ENCODE peak calls at places on chromosomes 6 and 20, in ten cellular contexts. One of them, this sample, is unnamed.

GRCh38 chr20:9573598-9573997 is 59.2 kb downstream of the LAMP5 start:
- DNase-seq in hepatocyte: no peak
- DNase-seq in progenitor cell of endocrine pancreas: no peak
- DNase-seq in GM20000: no peak
- DNase-seq in dorsolateral prefrontal cortex: no peak
- DNase-seq in activated CD8-positive, alpha-beta T cell treated with anti-CD3 and anti-CD28 coated beads for 36 hours: no peak
- DNase-seq in activated B cell treated with CpG ODN at 0.5 μM for 24 hours: no peak
- DNase-seq in uterus: no peak
- DNase-seq in osteocyte: no peak
- DNase-seq in WTC11: no peak
- DNase-seq in this sample: no peak

GRCh38 chr6:6026513-6027205 is 19.9 kb upstream of the NRN1 start:
- DNase-seq in hepatocyte: no peak
- DNase-seq in progenitor cell of endocrine pancreas: no peak
- DNase-seq in GM20000: no peak
- DNase-seq in dorsolateral prefrontal cortex: no peak
- DNase-seq in activated CD8-positive, alpha-beta T cell treated with anti-CD3 and anti-CD28 coated beads for 36 hours: no peak
- DNase-seq in activated B cell treated with CpG ODN at 0.5 μM for 24 hours: no peak
- DNase-seq in uterus: no peak
- DNase-seq in osteocyte: no peak
- DNase-seq in WTC11: no peak
- DNase-seq in this sample: no peak

GRCh38 chr6:163529605-163530004 is 115.1 kb downstream of the QKI start:
- DNase-seq in hepatocyte: peak
- DNase-seq in progenitor cell of endocrine pancreas: no peak
- DNase-seq in GM20000: no peak
- DNase-seq in dorsolateral prefrontal cortex: no peak
- DNase-seq in activated CD8-positive, alpha-beta T cell treated with anti-CD3 and anti-CD28 coated beads for 36 hours: no peak
- DNase-seq in activated B cell treated with CpG ODN at 0.5 μM for 24 hours: no peak
- DNase-seq in uterus: no peak
- DNase-seq in osteocyte: no peak
- DNase-seq in WTC11: no peak
- DNase-seq in this sample: no peak

GRCh38 chr6:16769131-16769985 is 8.1 kb upstream of the ATXN1 start:
- DNase-seq in hepatocyte: peak
- DNase-seq in progenitor cell of endocrine pancreas: no peak
- DNase-seq in GM20000: peak
- DNase-seq in dorsolateral prefrontal cortex: no peak
- DNase-seq in activated CD8-positive, alpha-beta T cell treated with anti-CD3 and anti-CD28 coated beads for 36 hours: peak
- DNase-seq in activated B cell treated with CpG ODN at 0.5 μM for 24 hours: no peak
- DNase-seq in uterus: peak
- DNase-seq in osteocyte: no peak
- DNase-seq in WTC11: no peak
- DNase-seq in this sample: no peak

GRCh38 chr6:75204222-75204958 is 1.5 kb downstream of the COL12A1 start:
- DNase-seq in hepatocyte: peak
- DNase-seq in progenitor cell of endocrine pancreas: peak
- DNase-seq in GM20000: peak
- DNase-seq in dorsolateral prefrontal cortex: peak
- DNase-seq in activated CD8-positive, alpha-beta T cell treated with anti-CD3 and anti-CD28 coated beads for 36 hours: peak
- DNase-seq in activated B cell treated with CpG ODN at 0.5 μM for 24 hours: no peak
- DNase-seq in uterus: peak
- DNase-seq in osteocyte: peak
- DNase-seq in WTC11: peak
- DNase-seq in this sample: peak

GRCh38 chr6:144347447-144347758 is 62.3 kb downstream of the UTRN start:
- DNase-seq in hepatocyte: no peak
- DNase-seq in progenitor cell of endocrine pancreas: no peak
- DNase-seq in GM20000: no peak
- DNase-seq in dorsolateral prefrontal cortex: no peak
- DNase-seq in activated CD8-positive, alpha-beta T cell treated with anti-CD3 and anti-CD28 coated beads for 36 hours: no peak
- DNase-seq in activated B cell treated with CpG ODN at 0.5 μM for 24 hours: no peak
- DNase-seq in uterus: no peak
- DNase-seq in osteocyte: no peak
- DNase-seq in WTC11: no peak
- DNase-seq in this sample: no peak

GRCh38 chr20:36317675-36318074 is 11.5 kb downstream of the DLGAP4 start:
- DNase-seq in hepatocyte: no peak
- DNase-seq in progenitor cell of endocrine pancreas: no peak
- DNase-seq in GM20000: no peak
- DNase-seq in dorsolateral prefrontal cortex: no peak
- DNase-seq in activated CD8-positive, alpha-beta T cell treated with anti-CD3 and anti-CD28 coated beads for 36 hours: no peak
- DNase-seq in activated B cell treated with CpG ODN at 0.5 μM for 24 hours: no peak
- DNase-seq in uterus: no peak
- DNase-seq in osteocyte: no peak
- DNase-seq in WTC11: peak
- DNase-seq in this sample: no peak

GRCh38 chr6:9520417-9521151 is 894.3 kb downstream of the TFAP2A start:
- DNase-seq in hepatocyte: no peak
- DNase-seq in progenitor cell of endocrine pancreas: no peak
- DNase-seq in GM20000: no peak
- DNase-seq in dorsolateral prefrontal cortex: no peak
- DNase-seq in activated CD8-positive, alpha-beta T cell treated with anti-CD3 and anti-CD28 coated beads for 36 hours: peak
- DNase-seq in activated B cell treated with CpG ODN at 0.5 μM for 24 hours: no peak
- DNase-seq in uterus: no peak
- DNase-seq in osteocyte: no peak
- DNase-seq in WTC11: no peak
- DNase-seq in this sample: no peak

GRCh38 chr20:35340436-35340835 is 48.2 kb upstream of the FAM83C start:
- DNase-seq in hepatocyte: no peak
- DNase-seq in progenitor cell of endocrine pancreas: no peak
- DNase-seq in GM20000: no peak
- DNase-seq in dorsolateral prefrontal cortex: no peak
- DNase-seq in activated CD8-positive, alpha-beta T cell treated with anti-CD3 and anti-CD28 coated beads for 36 hours: no peak
- DNase-seq in activated B cell treated with CpG ODN at 0.5 μM for 24 hours: no peak
- DNase-seq in uterus: no peak
- DNase-seq in osteocyte: no peak
- DNase-seq in WTC11: no peak
- DNase-seq in this sample: no peak

GRCh38 chr6:42819803-42820508 is 38.1 kb downstream of the BICRAL start:
- DNase-seq in hepatocyte: no peak
- DNase-seq in progenitor cell of endocrine pancreas: no peak
- DNase-seq in GM20000: no peak
- DNase-seq in dorsolateral prefrontal cortex: no peak
- DNase-seq in activated CD8-positive, alpha-beta T cell treated with anti-CD3 and anti-CD28 coated beads for 36 hours: peak
- DNase-seq in activated B cell treated with CpG ODN at 0.5 μM for 24 hours: no peak
- DNase-seq in uterus: no peak
- DNase-seq in osteocyte: no peak
- DNase-seq in WTC11: no peak
- DNase-seq in this sample: no peak

GRCh38 chr6:128504003-128504654 is 16.3 kb downstream of the PTPRK start:
- DNase-seq in hepatocyte: no peak
- DNase-seq in progenitor cell of endocrine pancreas: no peak
- DNase-seq in GM20000: no peak
- DNase-seq in dorsolateral prefrontal cortex: no peak
- DNase-seq in activated CD8-positive, alpha-beta T cell treated with anti-CD3 and anti-CD28 coated beads for 36 hours: no peak
- DNase-seq in activated B cell treated with CpG ODN at 0.5 μM for 24 hours: no peak
- DNase-seq in uterus: no peak
- DNase-seq in osteocyte: no peak
- DNase-seq in WTC11: no peak
- DNase-seq in this sample: no peak

GRCh38 chr6:110590821-110591351 is 114.5 kb upstream of the SLC22A16 start:
- DNase-seq in hepatocyte: no peak
- DNase-seq in progenitor cell of endocrine pancreas: no peak
- DNase-seq in GM20000: peak
- DNase-seq in dorsolateral prefrontal cortex: no peak
- DNase-seq in activated CD8-positive, alpha-beta T cell treated with anti-CD3 and anti-CD28 coated beads for 36 hours: peak
- DNase-seq in activated B cell treated with CpG ODN at 0.5 μM for 24 hours: no peak
- DNase-seq in uterus: no peak
- DNase-seq in osteocyte: no peak
- DNase-seq in WTC11: no peak
- DNase-seq in this sample: no peak

GRCh38 chr6:154709621-154710020 is 23.6 kb upstream of the SCAF8 start:
- DNase-seq in hepatocyte: no peak
- DNase-seq in progenitor cell of endocrine pancreas: no peak
- DNase-seq in GM20000: no peak
- DNase-seq in dorsolateral prefrontal cortex: no peak
- DNase-seq in activated CD8-positive, alpha-beta T cell treated with anti-CD3 and anti-CD28 coated beads for 36 hours: no peak
- DNase-seq in activated B cell treated with CpG ODN at 0.5 μM for 24 hours: no peak
- DNase-seq in uterus: no peak
- DNase-seq in osteocyte: no peak
- DNase-seq in WTC11: no peak
- DNase-seq in this sample: no peak

GRCh38 chr20:8421981-8422380 is 289.9 kb downstream of the PLCB1 start:
- DNase-seq in hepatocyte: no peak
- DNase-seq in progenitor cell of endocrine pancreas: no peak
- DNase-seq in GM20000: no peak
- DNase-seq in dorsolateral prefrontal cortex: no peak
- DNase-seq in activated CD8-positive, alpha-beta T cell treated with anti-CD3 and anti-CD28 coated beads for 36 hours: no peak
- DNase-seq in activated B cell treated with CpG ODN at 0.5 μM for 24 hours: no peak
- DNase-seq in uterus: no peak
- DNase-seq in osteocyte: no peak
- DNase-seq in WTC11: no peak
- DNase-seq in this sample: no peak

GRCh38 chr6:156910938-156911337 is 133.8 kb downstream of the ARID1B start:
- DNase-seq in hepatocyte: no peak
- DNase-seq in progenitor cell of endocrine pancreas: no peak
- DNase-seq in GM20000: no peak
- DNase-seq in dorsolateral prefrontal cortex: no peak
- DNase-seq in activated CD8-positive, alpha-beta T cell treated with anti-CD3 and anti-CD28 coated beads for 36 hours: no peak
- DNase-seq in activated B cell treated with CpG ODN at 0.5 μM for 24 hours: no peak
- DNase-seq in uterus: no peak
- DNase-seq in osteocyte: no peak
- DNase-seq in WTC11: no peak
- DNase-seq in this sample: no peak

GRCh38 chr6:63805808-63806572 is 170.4 kb downstream of the PHF3 start:
- DNase-seq in hepatocyte: peak
- DNase-seq in progenitor cell of endocrine pancreas: no peak
- DNase-seq in GM20000: no peak
- DNase-seq in dorsolateral prefrontal cortex: no peak
- DNase-seq in activated CD8-positive, alpha-beta T cell treated with anti-CD3 and anti-CD28 coated beads for 36 hours: no peak
- DNase-seq in activated B cell treated with CpG ODN at 0.5 μM for 24 hours: no peak
- DNase-seq in uterus: no peak
- DNase-seq in osteocyte: no peak
- DNase-seq in WTC11: no peak
- DNase-seq in this sample: no peak

GRCh38 chr6:170223718-170224693 is 66.9 kb downstream of the DLL1 start:
- DNase-seq in hepatocyte: no peak
- DNase-seq in progenitor cell of endocrine pancreas: no peak
- DNase-seq in GM20000: no peak
- DNase-seq in dorsolateral prefrontal cortex: no peak
- DNase-seq in activated CD8-positive, alpha-beta T cell treated with anti-CD3 and anti-CD28 coated beads for 36 hours: no peak
- DNase-seq in activated B cell treated with CpG ODN at 0.5 μM for 24 hours: no peak
- DNase-seq in uterus: peak
- DNase-seq in osteocyte: no peak
- DNase-seq in WTC11: no peak
- DNase-seq in this sample: peak

GRCh38 chr6:21305827-21306469 is 287.6 kb upstream of the SOX4 start:
- DNase-seq in hepatocyte: peak
- DNase-seq in progenitor cell of endocrine pancreas: no peak
- DNase-seq in GM20000: no peak
- DNase-seq in dorsolateral prefrontal cortex: no peak
- DNase-seq in activated CD8-positive, alpha-beta T cell treated with anti-CD3 and anti-CD28 coated beads for 36 hours: no peak
- DNase-seq in activated B cell treated with CpG ODN at 0.5 μM for 24 hours: no peak
- DNase-seq in uterus: no peak
- DNase-seq in osteocyte: no peak
- DNase-seq in WTC11: no peak
- DNase-seq in this sample: no peak
- TF ChIP-seq CTCF in hepatocyte: peak
- TF ChIP-seq CTCF in progenitor cell of endocrine pancreas: no peak
- TF ChIP-seq CTCF in GM20000: no peak
- TF ChIP-seq CTCF in dorsolateral prefrontal cortex: no peak
- TF ChIP-seq CTCF in activated CD8-positive, alpha-beta T cell treated with anti-CD3 and anti-CD28 coated beads for 36 hours: no peak
- TF ChIP-seq CTCF in activated B cell treated with CpG ODN at 0.5 μM for 24 hours: no peak
- TF ChIP-seq CTCF in uterus: no peak
- TF ChIP-seq CTCF in osteocyte: peak
- TF ChIP-seq CTCF in WTC11: no peak
- TF ChIP-seq CTCF in this sample: no peak

GRCh38 chr20:15842872-15843271 is 730.4 kb downstream of the KIF16B start:
- DNase-seq in hepatocyte: no peak
- DNase-seq in progenitor cell of endocrine pancreas: no peak
- DNase-seq in GM20000: peak
- DNase-seq in dorsolateral prefrontal cortex: no peak
- DNase-seq in activated CD8-positive, alpha-beta T cell treated with anti-CD3 and anti-CD28 coated beads for 36 hours: no peak
- DNase-seq in activated B cell treated with CpG ODN at 0.5 μM for 24 hours: no peak
- DNase-seq in uterus: no peak
- DNase-seq in osteocyte: no peak
- DNase-seq in WTC11: no peak
- DNase-seq in this sample: no peak
- TF ChIP-seq CTCF in hepatocyte: no peak
- TF ChIP-seq CTCF in progenitor cell of endocrine pancreas: no peak
- TF ChIP-seq CTCF in GM20000: peak
- TF ChIP-seq CTCF in dorsolateral prefrontal cortex: no peak
- TF ChIP-seq CTCF in activated CD8-positive, alpha-beta T cell treated with anti-CD3 and anti-CD28 coated beads for 36 hours: no peak
- TF ChIP-seq CTCF in activated B cell treated with CpG ODN at 0.5 μM for 24 hours: no peak
- TF ChIP-seq CTCF in uterus: no peak
- TF ChIP-seq CTCF in osteocyte: no peak
- TF ChIP-seq CTCF in WTC11: no peak
- TF ChIP-seq CTCF in this sample: no peak

GRCh38 chr6:36954262-36954931 is at the start of gene PI16:
- DNase-seq in hepatocyte: no peak
- DNase-seq in progenitor cell of endocrine pancreas: no peak
- DNase-seq in GM20000: no peak
- DNase-seq in dorsolateral prefrontal cortex: no peak
- DNase-seq in activated CD8-positive, alpha-beta T cell treated with anti-CD3 and anti-CD28 coated beads for 36 hours: no peak
- DNase-seq in activated B cell treated with CpG ODN at 0.5 μM for 24 hours: no peak
- DNase-seq in uterus: no peak
- DNase-seq in osteocyte: no peak
- DNase-seq in WTC11: peak
- DNase-seq in this sample: no peak

GRCh38 chr6:36955136-36955535 is 598 bp downstream of the PI16 start:
- DNase-seq in hepatocyte: no peak
- DNase-seq in progenitor cell of endocrine pancreas: no peak
- DNase-seq in GM20000: no peak
- DNase-seq in dorsolateral prefrontal cortex: no peak
- DNase-seq in activated CD8-positive, alpha-beta T cell treated with anti-CD3 and anti-CD28 coated beads for 36 hours: no peak
- DNase-seq in activated B cell treated with CpG ODN at 0.5 μM for 24 hours: no peak
- DNase-seq in uterus: no peak
- DNase-seq in osteocyte: no peak
- DNase-seq in WTC11: peak
- DNase-seq in this sample: no peak

GRCh38 chr6:36955671-36956070 is 1.1 kb downstream of the PI16 start:
- DNase-seq in hepatocyte: no peak
- DNase-seq in progenitor cell of endocrine pancreas: no peak
- DNase-seq in GM20000: no peak
- DNase-seq in dorsolateral prefrontal cortex: no peak
- DNase-seq in activated CD8-positive, alpha-beta T cell treated with anti-CD3 and anti-CD28 coated beads for 36 hours: no peak
- DNase-seq in activated B cell treated with CpG ODN at 0.5 μM for 24 hours: no peak
- DNase-seq in uterus: no peak
- DNase-seq in osteocyte: no peak
- DNase-seq in WTC11: no peak
- DNase-seq in this sample: no peak

GRCh38 chr6:36957773-36958271 is 3.3 kb downstream of the PI16 start:
- DNase-seq in hepatocyte: no peak
- DNase-seq in progenitor cell of endocrine pancreas: no peak
- DNase-seq in GM20000: no peak
- DNase-seq in dorsolateral prefrontal cortex: no peak
- DNase-seq in activated CD8-positive, alpha-beta T cell treated with anti-CD3 and anti-CD28 coated beads for 36 hours: no peak
- DNase-seq in activated B cell treated with CpG ODN at 0.5 μM for 24 hours: no peak
- DNase-seq in uterus: no peak
- DNase-seq in osteocyte: no peak
- DNase-seq in WTC11: peak
- DNase-seq in this sample: no peak

GRCh38 chr6:36956111-36956820 is 1.7 kb downstream of the PI16 start:
- DNase-seq in hepatocyte: no peak
- DNase-seq in progenitor cell of endocrine pancreas: no peak
- DNase-seq in GM20000: no peak
- DNase-seq in dorsolateral prefrontal cortex: no peak
- DNase-seq in activated CD8-positive, alpha-beta T cell treated with anti-CD3 and anti-CD28 coated beads for 36 hours: no peak
- DNase-seq in activated B cell treated with CpG ODN at 0.5 μM for 24 hours: no peak
- DNase-seq in uterus: no peak
- DNase-seq in osteocyte: no peak
- DNase-seq in WTC11: peak
- DNase-seq in this sample: no peak
- TF ChIP-seq CTCF in hepatocyte: no peak
- TF ChIP-seq CTCF in progenitor cell of endocrine pancreas: no peak
- TF ChIP-seq CTCF in GM20000: no peak
- TF ChIP-seq CTCF in dorsolateral prefrontal cortex: no peak
- TF ChIP-seq CTCF in activated CD8-positive, alpha-beta T cell treated with anti-CD3 and anti-CD28 coated beads for 36 hours: no peak
- TF ChIP-seq CTCF in activated B cell treated with CpG ODN at 0.5 μM for 24 hours: no peak
- TF ChIP-seq CTCF in uterus: no peak
- TF ChIP-seq CTCF in osteocyte: no peak
- TF ChIP-seq CTCF in WTC11: no peak
- TF ChIP-seq CTCF in this sample: no peak

GRCh38 chr20:51014797-51015722 is 7.8 kb downstream of the KCNG1 start:
- DNase-seq in hepatocyte: peak
- DNase-seq in progenitor cell of endocrine pancreas: peak
- DNase-seq in GM20000: peak
- DNase-seq in dorsolateral prefrontal cortex: no peak
- DNase-seq in activated CD8-positive, alpha-beta T cell treated with anti-CD3 and anti-CD28 coated beads for 36 hours: peak
- DNase-seq in activated B cell treated with CpG ODN at 0.5 μM for 24 hours: no peak
- DNase-seq in uterus: peak
- DNase-seq in osteocyte: no peak
- DNase-seq in WTC11: peak
- DNase-seq in this sample: peak
- TF ChIP-seq CTCF in hepatocyte: peak
- TF ChIP-seq CTCF in progenitor cell of endocrine pancreas: peak
- TF ChIP-seq CTCF in GM20000: peak
- TF ChIP-seq CTCF in dorsolateral prefrontal cortex: peak
- TF ChIP-seq CTCF in activated CD8-positive, alpha-beta T cell treated with anti-CD3 and anti-CD28 coated beads for 36 hours: peak
- TF ChIP-seq CTCF in activated B cell treated with CpG ODN at 0.5 μM for 24 hours: no peak
- TF ChIP-seq CTCF in uterus: peak
- TF ChIP-seq CTCF in osteocyte: peak
- TF ChIP-seq CTCF in WTC11: peak
- TF ChIP-seq CTCF in this sample: peak